ENCODE peak calls at places on chromosomes 2 and 18, in nine cellular contexts. Z is SJSA1; N is stimulated activated CD8-positive, alpha-beta memory T cell treated with anti-CD3 and anti-CD28 coated beads, Interleukin-15, amount 100 ng/mL, for 24 hours; P is AG10803; X is skeletal muscle cell; J is CD4-positive, alpha-beta T cell; I is IMR-90; G is ovary; S is NCI-H1105. R is an unnamed sample.

GRCh38 chr2:67650292-67651133 is 253.4 kb downstream of the ETAA1 start:
- DNase-seq in I (peak; percentile 96), S (no peak), J (no peak), Z (peak; percentile 72), G (peak; percentile 84), N (no peak), P (peak; percentile 95), X (peak; percentile 93), R (no peak)

GRCh38 chr2:99998981-99999380 is 143.4 kb downstream of the AFF3 start:
- DNase-seq in N (no peak), I (no peak), P (no peak), X (no peak), G (no peak), J (no peak), Z (no peak), S (no peak), R (no peak)

GRCh38 chr2:221896505-221897151 is 324.5 kb upstream of the EPHA4 start:
- DNase-seq in J (no peak), G (no peak), S (no peak), X (peak; percentile 71), I (peak; percentile 53), Z (no peak), N (no peak), P (peak; percentile 50), R (no peak)

GRCh38 chr2:133652407-133652806 is 84.1 kb upstream of the NCKAP5 start:
- DNase-seq in G (no peak), J (no peak), S (no peak), I (peak; percentile 68), Z (no peak), N (no peak), X (no peak), P (peak; percentile 66), R (no peak)

GRCh38 chr2:70574618-70575017 is 21.0 kb upstream of the TGFA start:
- DNase-seq in Z (no peak), P (no peak), G (no peak), N (no peak), I (no peak), J (no peak), X (no peak), S (no peak), R (no peak)

GRCh38 chr18:64273724-64274123 is 124.8 kb upstream of the LINC00305 start:
- DNase-seq in X (no peak), P (no peak), Z (no peak), N (no peak), G (no peak), S (no peak), I (no peak), J (no peak), R (no peak)

GRCh38 chr2:101736861-101737291 is 39.4 kb downstream of the MAP4K4 start:
- DNase-seq in S (no peak), P (peak; percentile 66), X (no peak), J (no peak), N (no peak), Z (no peak), G (no peak), I (peak; percentile 80), R (no peak)

GRCh38 chr18:56770873-56771272 is 119.7 kb downstream of the WDR7 start:
- DNase-seq in I (peak; percentile 48), S (no peak), P (peak; percentile 73), J (no peak), N (no peak), X (no peak), G (no peak), Z (no peak), R (no peak)

GRCh38 chr2:47218066-47218581 is 63.0 kb upstream of the STPG4 start:
- DNase-seq in P (no peak), S (no peak), N (no peak), I (no peak), J (no peak), X (no peak), G (no peak), Z (no peak), R (no peak)

GRCh38 chr2:10232096-10232815 is 70.4 kb upstream of the HPCAL1 start:
- DNase-seq in Z (no peak), P (no peak), X (no peak), N (no peak), I (no peak), J (peak; percentile 28), G (no peak), S (no peak), R (no peak)

GRCh38 chr2:72012886-72013574 is 134.6 kb downstream of the CYP26B1 start:
- DNase-seq in P (no peak), G (no peak), N (no peak), S (no peak), J (no peak), Z (no peak), X (no peak), I (no peak), R (no peak)

GRCh38 chr2:8594731-8595427 is 87.0 kb upstream of the ID2 start:
- DNase-seq in Z (no peak), I (peak; percentile 23), G (peak; percentile 60), N (no peak), S (no peak), P (no peak), J (peak; percentile 30), X (no peak), R (no peak)

GRCh38 chr2:238339395-238339780 is 19.1 kb downstream of the TRAF3IP1 start:
- DNase-seq in J (no peak), I (no peak), X (no peak), P (no peak), G (no peak), N (no peak), Z (no peak), S (no peak), R (no peak)

GRCh38 chr2:147865560-147865959 is 20.7 kb downstream of the ACVR2A start:
- DNase-seq in G (no peak), P (no peak), N (no peak), X (no peak), Z (no peak), S (no peak), J (no peak), I (no peak), R (no peak)

GRCh38 chr2:232838406-232838874 is 31.6 kb upstream of the SNORC start:
- DNase-seq in Z (no peak), J (peak; percentile 64), P (no peak), I (peak; percentile 29), G (no peak), N (peak; percentile 5), S (no peak), X (no peak), R (peak; percentile 3)